ENCODE peak calls at places on chromosome 1, in six cellular contexts. One of them, this sample, is unnamed.

GRCh38 chr1:93177991-93178390 is 2.2 kb downstream of the TMED5 start:
- DNase-seq in A549: no peak
- DNase-seq in ovary: no peak
- DNase-seq in H1: no peak
- DNase-seq in K562: peak
- DNase-seq in transverse colon: no peak
- DNase-seq in this sample: no peak

GRCh38 chr1:6207921-6208320 is 2.0 kb downstream of the RNF207 start:
- DNase-seq in A549: no peak
- DNase-seq in transverse colon: no peak
- DNase-seq in K562: peak
- DNase-seq in H1: no peak
- DNase-seq in ovary: no peak
- DNase-seq in this sample: no peak

GRCh38 chr1:88061106-88061829 is 622.8 kb upstream of the PKN2 start:
- DNase-seq in H1: peak
- DNase-seq in A549: peak
- DNase-seq in K562: peak
- DNase-seq in ovary: no peak
- DNase-seq in transverse colon: peak
- DNase-seq in this sample: no peak

GRCh38 chr1:181081399-181081798 is 7.1 kb upstream of the IER5 start:
- DNase-seq in ovary: no peak
- DNase-seq in K562: no peak
- DNase-seq in H1: no peak
- DNase-seq in transverse colon: no peak
- DNase-seq in A549: no peak
- DNase-seq in this sample: no peak

GRCh38 chr1:211174375-211174774 is 40.4 kb upstream of the KCNH1 start:
- DNase-seq in K562: no peak
- DNase-seq in ovary: no peak
- DNase-seq in H1: no peak
- DNase-seq in A549: no peak
- DNase-seq in transverse colon: no peak
- DNase-seq in this sample: no peak

GRCh38 chr1:95659166-95659565 is 425.2 kb downstream of the RWDD3 start:
- DNase-seq in transverse colon: no peak
- DNase-seq in A549: no peak
- DNase-seq in ovary: no peak
- DNase-seq in H1: no peak
- DNase-seq in K562: no peak
- DNase-seq in this sample: no peak

GRCh38 chr1:76585980-76586674 is 281.2 kb upstream of the ST6GALNAC5 start:
- DNase-seq in A549: no peak
- DNase-seq in H1: no peak
- DNase-seq in transverse colon: no peak
- DNase-seq in ovary: no peak
- DNase-seq in K562: no peak
- DNase-seq in this sample: no peak

GRCh38 chr1:53327183-53327941 is 508 bp downstream of the LRP8 start:
- DNase-seq in A549: peak
- DNase-seq in K562: peak
- DNase-seq in transverse colon: peak
- DNase-seq in ovary: peak
- DNase-seq in H1: no peak
- DNase-seq in this sample: peak

GRCh38 chr1:110083453-110084225 is 13.2 kb upstream of the ALX3 start:
- DNase-seq in K562: no peak
- DNase-seq in ovary: peak
- DNase-seq in H1: no peak
- DNase-seq in A549: no peak
- DNase-seq in transverse colon: no peak
- DNase-seq in this sample: no peak

GRCh38 chr1:193794239-193794638 is 607.8 kb upstream of the B3GALT2 start:
- DNase-seq in A549: no peak
- DNase-seq in ovary: no peak
- DNase-seq in transverse colon: no peak
- DNase-seq in H1: no peak
- DNase-seq in K562: no peak
- DNase-seq in this sample: no peak

GRCh38 chr1:171389176-171389575 is 75.2 kb downstream of the FMO4 start:
- DNase-seq in K562: no peak
- DNase-seq in ovary: no peak
- DNase-seq in transverse colon: no peak
- DNase-seq in H1: no peak
- DNase-seq in A549: no peak
- DNase-seq in this sample: no peak

GRCh38 chr1:215160351-215160750 is 77.8 kb downstream of the KCNK2 start:
- DNase-seq in ovary: no peak
- DNase-seq in A549: no peak
- DNase-seq in H1: no peak
- DNase-seq in K562: no peak
- DNase-seq in transverse colon: no peak
- DNase-seq in this sample: no peak

GRCh38 chr1:54567961-54568360 is 19.9 kb downstream of the ACOT11 start:
- DNase-seq in A549: no peak
- DNase-seq in transverse colon: no peak
- DNase-seq in K562: no peak
- DNase-seq in H1: no peak
- DNase-seq in ovary: no peak
- DNase-seq in this sample: no peak

GRCh38 chr1:91073299-91073698 is 51.5 kb upstream of the ZNF644 start:
- DNase-seq in H1: no peak
- DNase-seq in A549: no peak
- DNase-seq in transverse colon: no peak
- DNase-seq in ovary: no peak
- DNase-seq in K562: no peak
- DNase-seq in this sample: no peak

GRCh38 chr1:235864965-235865525 is 1.7 kb downstream of the LYST start:
- DNase-seq in K562: no peak
- DNase-seq in A549: no peak
- DNase-seq in transverse colon: no peak
- DNase-seq in H1: no peak
- DNase-seq in ovary: no peak
- DNase-seq in this sample: no peak

GRCh38 chr1:84582802-84583587 is 8.8 kb upstream of the CTBS start:
- DNase-seq in transverse colon: no peak
- DNase-seq in ovary: no peak
- DNase-seq in K562: peak
- DNase-seq in A549: no peak
- DNase-seq in H1: no peak
- DNase-seq in this sample: no peak

DNA sequence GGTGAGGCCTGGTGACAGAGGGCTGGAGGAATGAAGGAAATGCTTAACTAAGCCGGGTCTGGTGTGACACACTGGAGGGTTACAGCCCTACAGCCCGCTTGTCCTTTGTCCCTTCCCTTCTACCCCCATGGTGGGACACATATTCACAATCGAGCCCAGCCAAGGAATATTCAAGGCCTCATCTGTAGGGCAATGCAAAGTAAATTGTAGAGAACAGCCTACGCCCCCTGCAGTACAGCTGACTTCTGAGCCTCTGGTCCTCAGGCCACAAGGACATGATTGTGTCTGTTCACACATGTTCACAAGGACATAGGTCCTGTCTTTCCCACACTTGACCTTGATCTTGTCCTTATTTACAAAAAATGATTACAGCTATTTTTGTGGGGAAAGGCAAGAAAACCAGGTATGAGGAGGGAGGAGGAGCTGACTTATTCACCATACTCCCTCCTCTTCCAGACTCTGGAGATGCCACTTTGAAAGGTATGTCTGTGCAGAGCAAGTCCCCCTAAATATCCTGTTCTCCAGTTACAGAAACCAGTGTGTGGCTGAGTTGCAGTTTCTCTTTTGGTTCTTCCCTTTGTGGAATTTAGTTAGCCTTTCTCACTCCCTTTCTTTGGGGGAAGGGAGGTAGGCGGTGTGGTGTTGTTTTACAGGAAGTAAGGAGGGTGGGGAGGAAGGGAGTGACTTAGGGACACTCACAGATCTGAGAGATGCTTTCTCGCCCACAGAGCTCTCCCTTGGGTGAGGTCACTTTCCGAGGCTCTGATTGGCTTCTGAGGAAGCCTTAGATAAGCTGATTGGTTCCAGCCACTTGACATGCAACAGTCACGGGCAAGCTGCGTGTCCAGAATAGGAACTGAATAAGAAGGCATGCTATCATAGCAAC is 14.6 kb downstream of the POLR3GL start:
- DNase-seq in A549: peak
- DNase-seq in H1: peak
- DNase-seq in ovary: peak
- DNase-seq in transverse colon: peak
- DNase-seq in K562: peak
- DNase-seq in this sample: peak
- TF ChIP-seq EP300 in A549: no peak
- TF ChIP-seq EP300 in H1: peak
- TF ChIP-seq EP300 in ovary: peak
- TF ChIP-seq EP300 in transverse colon: peak
- TF ChIP-seq EP300 in K562: peak
- TF ChIP-seq EP300 in this sample: no peak

DNA sequence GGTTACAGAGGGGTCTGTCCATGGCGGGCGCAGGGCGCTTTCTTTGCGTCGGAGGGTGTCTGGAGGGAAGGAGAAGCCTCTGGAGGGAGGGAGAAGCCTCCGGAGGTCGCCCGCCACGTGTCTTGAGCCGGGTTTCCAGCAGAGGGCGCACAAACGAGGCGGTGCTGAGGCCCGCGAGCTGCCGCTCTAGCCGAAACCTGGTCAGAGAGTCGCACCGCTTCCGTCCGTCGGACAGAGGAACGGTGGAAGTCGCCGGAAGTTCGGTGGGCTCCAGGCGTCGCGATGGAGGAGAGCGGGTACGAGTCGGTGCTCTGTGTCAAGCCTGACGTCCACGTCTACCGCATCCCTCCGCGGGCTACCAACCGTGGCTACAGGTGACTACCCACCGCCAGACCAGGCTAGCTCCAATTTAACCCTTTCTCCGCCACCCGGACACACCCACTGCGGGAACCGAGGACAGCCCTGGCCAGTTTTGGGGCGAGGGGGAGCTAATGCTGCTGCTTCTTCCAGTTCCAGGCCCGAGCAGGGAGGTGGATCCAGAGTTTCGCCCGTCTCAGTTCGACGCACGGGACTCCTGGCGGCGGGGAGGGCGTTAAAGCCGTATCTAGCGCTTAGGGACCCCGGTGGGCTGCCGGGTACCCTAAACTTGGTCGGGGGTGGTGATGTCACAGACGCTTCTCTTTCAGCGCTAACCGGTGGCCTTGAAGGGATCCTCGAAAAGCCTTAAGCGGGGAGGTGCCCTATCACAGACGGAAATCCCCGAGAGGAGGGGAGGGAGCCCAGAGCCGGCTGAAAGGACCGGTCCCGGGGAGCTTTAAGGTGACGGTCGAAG is at the start of gene NECAP2:
- DNase-seq in transverse colon: peak
- DNase-seq in ovary: peak
- DNase-seq in H1: peak
- DNase-seq in A549: peak
- DNase-seq in K562: peak
- DNase-seq in this sample: peak
- TF ChIP-seq EP300 in transverse colon: no peak
- TF ChIP-seq EP300 in ovary: no peak
- TF ChIP-seq EP300 in H1: peak
- TF ChIP-seq EP300 in A549: no peak
- TF ChIP-seq EP300 in K562: peak
- TF ChIP-seq EP300 in this sample: no peak

GRCh38 chr1:3511306-3511705 is 56.8 kb downstream of the ARHGEF16 start:
- DNase-seq in transverse colon: no peak
- DNase-seq in A549: no peak
- DNase-seq in K562: no peak
- DNase-seq in H1: no peak
- DNase-seq in ovary: no peak
- DNase-seq in this sample: no peak

GRCh38 chr1:3509721-3510120 is 55.3 kb downstream of the ARHGEF16 start:
- DNase-seq in H1: no peak
- DNase-seq in transverse colon: no peak
- DNase-seq in ovary: no peak
- DNase-seq in K562: no peak
- DNase-seq in A549: no peak
- DNase-seq in this sample: no peak

GRCh38 chr1:3508757-3509415 is 54.4 kb downstream of the ARHGEF16 start:
- DNase-seq in H1: no peak
- DNase-seq in K562: no peak
- DNase-seq in ovary: no peak
- DNase-seq in A549: no peak
- DNase-seq in transverse colon: no peak
- DNase-seq in this sample: no peak

GRCh38 chr1:3510956-3511250 is 56.4 kb downstream of the ARHGEF16 start:
- DNase-seq in K562: no peak
- DNase-seq in transverse colon: no peak
- DNase-seq in ovary: no peak
- DNase-seq in A549: no peak
- DNase-seq in H1: no peak
- DNase-seq in this sample: no peak

GRCh38 chr1:3510136-3510955 is 55.9 kb downstream of the ARHGEF16 start:
- DNase-seq in H1: no peak
- DNase-seq in A549: peak
- DNase-seq in K562: no peak
- DNase-seq in transverse colon: no peak
- DNase-seq in ovary: no peak
- DNase-seq in this sample: no peak
- TF ChIP-seq EP300 in H1: no peak
- TF ChIP-seq EP300 in A549: no peak
- TF ChIP-seq EP300 in K562: no peak
- TF ChIP-seq EP300 in transverse colon: no peak
- TF ChIP-seq EP300 in ovary: no peak
- TF ChIP-seq EP300 in this sample: no peak

DNA sequence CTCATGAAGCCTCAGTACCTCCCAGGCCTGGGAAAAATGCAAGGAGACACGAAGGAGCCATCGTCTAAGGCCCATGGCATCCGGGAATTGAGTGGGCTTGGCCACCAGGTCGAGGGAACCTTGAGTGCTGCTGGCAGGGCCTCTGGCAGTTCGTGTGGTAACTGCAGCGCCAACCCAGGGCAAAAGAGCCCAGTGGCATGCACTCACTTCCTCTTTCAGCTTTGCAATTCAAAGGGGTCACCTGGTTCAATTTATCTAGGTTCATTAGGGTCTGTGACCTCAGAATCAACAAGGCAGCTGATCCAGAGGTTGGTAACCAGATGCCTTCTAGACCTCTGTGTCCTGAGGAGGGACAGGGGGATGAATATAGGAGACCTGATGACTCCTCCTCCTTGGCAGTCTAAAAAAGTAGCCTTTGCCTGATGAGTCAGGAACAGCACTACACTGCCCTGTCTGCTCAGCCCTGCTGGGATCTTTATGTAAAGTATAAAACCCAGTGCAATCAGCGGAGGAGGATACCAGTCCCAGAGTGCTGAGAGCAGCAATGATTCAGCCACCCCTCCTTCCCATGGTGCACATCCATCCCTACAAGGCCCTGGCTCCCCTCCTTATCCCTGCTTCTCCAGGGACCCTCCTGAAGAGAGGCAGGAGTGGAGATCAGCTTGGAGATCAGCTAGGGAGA is 11.1 kb upstream of the FMOD start:
- DNase-seq in A549: peak
- DNase-seq in ovary: peak
- DNase-seq in K562: no peak
- DNase-seq in H1: no peak
- DNase-seq in transverse colon: no peak
- DNase-seq in this sample: no peak
- TF ChIP-seq EP300 in A549: no peak
- TF ChIP-seq EP300 in ovary: no peak
- TF ChIP-seq EP300 in K562: no peak
- TF ChIP-seq EP300 in H1: no peak
- TF ChIP-seq EP300 in transverse colon: no peak
- TF ChIP-seq EP300 in this sample: no peak